ENCODE peak calls at places on chromosomes 13 and 19, in four cellular contexts. N is right atrium auricular region, G is spleen, X is mucosa of descending colon. T is an unnamed sample. For H3K4me1, the result is how much of the 10 kb centered on the place peaks cover.

GRCh38 chr13:29505950-29506349 is 89.5 kb downstream of the SLC7A1 start:
- DNase-seq in G (peak), X (no peak), N (no peak), T (no peak)

GRCh38 chr19:33306191-33306590 is 3.9 kb upstream of the CEBPA start:
- DNase-seq in X (no peak), N (no peak), G (no peak), T (no peak)

GRCh38 chr19:30718728-30719127 is 346.5 kb downstream of the ZNF536 start:
- DNase-seq in X (no peak), N (no peak), G (no peak), T (no peak)

GRCh38 chr13:73146705-73147104 is 87.9 kb downstream of the KLF5 start:
- DNase-seq in G (no peak), N (no peak), X (no peak), T (no peak)

GRCh38 chr19:53503126-53503525 is 34.8 kb upstream of the ZNF331 start:
- DNase-seq in G (no peak), N (no peak), X (no peak), T (no peak)

GRCh38 chr13:28497143-28497876 is 2.4 kb upstream of the FLT1 start:
- DNase-seq in X (no peak), G (no peak), N (no peak), T (no peak)

GRCh38 chr19:45615795-45616708 is 14.0 kb upstream of the GPR4 start:
- DNase-seq in G (peak), X (peak), N (peak), T (no peak)

GRCh38 chr13:38636756-38637155 is 50.1 kb upstream of the FREM2 start:
- DNase-seq in N (no peak), G (no peak), X (no peak), T (no peak)

GRCh38 chr19:48469056-48469881 is at the start of gene CYTH2:
- DNase-seq in N (peak), X (peak), G (peak), T (peak)

DNA sequence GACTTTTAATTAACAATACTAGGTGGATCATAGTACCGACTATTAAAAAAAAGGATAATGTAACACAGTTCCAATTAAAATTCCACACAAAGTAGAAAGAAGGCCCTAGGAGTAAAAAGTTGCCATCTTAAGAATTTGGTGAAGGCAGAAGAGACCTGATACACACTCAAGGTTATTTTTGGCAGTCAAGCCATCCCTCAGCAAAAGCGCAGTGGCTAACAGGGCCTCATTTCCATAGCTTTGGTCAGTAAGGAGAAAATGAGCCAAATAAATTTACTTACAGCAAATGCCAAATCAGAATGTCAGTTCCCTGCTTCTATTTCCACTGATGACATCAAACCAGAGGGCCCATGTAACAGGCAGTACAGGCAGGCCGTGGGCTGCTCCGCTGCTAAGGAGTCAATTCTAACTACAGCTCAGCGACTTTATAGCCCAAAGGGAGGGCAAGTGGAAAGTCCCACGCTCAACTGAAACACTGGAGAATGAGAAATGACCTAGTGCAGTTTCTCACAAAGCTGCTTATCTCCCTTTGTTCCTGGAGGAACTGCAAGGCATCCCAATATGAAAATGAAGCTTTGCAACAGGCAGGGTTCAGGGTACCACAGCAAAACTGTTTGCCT is 6.3 kb downstream of the ARGLU1 start:
- DNase-seq in N (no peak), X (no peak), G (no peak), T (no peak)
- H3K4me1 ChIP-seq in N (under half), X (under half), G (half or more), T (half or more)

DNA sequence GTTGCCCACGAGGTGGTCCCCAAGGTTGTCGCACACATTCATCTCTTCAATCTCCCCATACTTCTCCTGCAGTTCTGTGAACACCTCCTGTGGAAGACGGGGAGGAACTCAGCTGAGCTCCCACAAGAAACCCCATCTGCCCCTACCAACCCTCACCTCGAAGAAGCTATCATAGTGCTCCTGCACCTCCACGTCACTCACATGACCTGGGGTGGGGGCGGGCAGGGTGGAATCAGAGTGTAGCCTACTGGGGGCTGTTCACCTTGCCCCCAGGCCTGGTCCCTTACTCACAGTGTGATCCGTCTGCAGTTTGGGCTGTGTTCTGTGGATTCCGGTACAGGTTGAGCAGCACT is 907 bp downstream of the U2AF1L4 start:
- DNase-seq in X (no peak), G (no peak), N (no peak), T (no peak)
- H3K4me1 ChIP-seq in X (under half), G (half or more), N (under half), T (half or more)

GRCh38 chr19:2460245-2460644 is 3.5 kb upstream of the LMNB2 start:
- DNase-seq in N (no peak), G (no peak), X (no peak), T (no peak)
- H3K4me1 ChIP-seq in N (under half), G (under half), X (under half), T (under half)

GRCh38 chr19:46922465-46922864 is 61.7 kb downstream of the ARHGAP35 start:
- DNase-seq in X (no peak), N (no peak), G (no peak), T (no peak)

GRCh38 chr19:46925548-46925950 is 64.8 kb downstream of the ARHGAP35 start:
- DNase-seq in N (no peak), G (no peak), X (no peak), T (no peak)

GRCh38 chr19:46927106-46927505 is 66.3 kb downstream of the ARHGAP35 start:
- DNase-seq in X (no peak), N (no peak), G (no peak), T (no peak)

GRCh38 chr19:46926201-46927071 is 65.6 kb downstream of the ARHGAP35 start:
- DNase-seq in X (no peak), N (no peak), G (no peak), T (no peak)

GRCh38 chr19:46924874-46925547 is 64.2 kb downstream of the ARHGAP35 start:
- DNase-seq in G (no peak), X (no peak), N (no peak), T (no peak)
- H3K4me1 ChIP-seq in G (half or more), X (under half), N (under half), T (half or more)

T was measured in vagina.